ENCODE peak calls at places on chromosomes 1 and 21, in five cellular contexts. One of them, this sample, is unnamed.

GRCh38 chr1:22662986-22663408 is 10.0 kb downstream of the C1QB start:
- DNase-seq in tibial nerve: no peak
- DNase-seq in PC-9: no peak
- DNase-seq in PC-3: no peak
- DNase-seq in RWPE2: no peak
- DNase-seq in this sample: no peak

GRCh38 chr1:145845144-145845513 is 301 bp upstream of the NUDT17 start:
- DNase-seq in tibial nerve: no peak
- DNase-seq in PC-9: no peak
- DNase-seq in PC-3: no peak
- DNase-seq in RWPE2: no peak
- DNase-seq in this sample: no peak

GRCh38 chr1:22789356-22789994 is 78.8 kb downstream of the EPHB2 start:
- DNase-seq in tibial nerve: no peak
- DNase-seq in PC-9: peak
- DNase-seq in PC-3: no peak
- DNase-seq in RWPE2: no peak
- DNase-seq in this sample: no peak

GRCh38 chr1:44038876-44039657 is 7.8 kb upstream of the SLC6A9 start:
- DNase-seq in tibial nerve: no peak
- DNase-seq in PC-9: no peak
- DNase-seq in PC-3: peak
- DNase-seq in RWPE2: no peak
- DNase-seq in this sample: no peak

GRCh38 chr21:34974162-34974981 is 74.7 kb downstream of the RUNX1 start:
- DNase-seq in tibial nerve: no peak
- DNase-seq in PC-9: no peak
- DNase-seq in PC-3: no peak
- DNase-seq in RWPE2: no peak
- DNase-seq in this sample: no peak

GRCh38 chr1:158146165-158146564 is 34.5 kb upstream of the CD1D start:
- DNase-seq in tibial nerve: no peak
- DNase-seq in PC-9: no peak
- DNase-seq in PC-3: peak
- DNase-seq in RWPE2: peak
- DNase-seq in this sample: no peak

GRCh38 chr1:228021526-228022030 is 14.8 kb downstream of the WNT3A start:
- DNase-seq in tibial nerve: no peak
- DNase-seq in PC-9: no peak
- DNase-seq in PC-3: no peak
- DNase-seq in RWPE2: peak
- DNase-seq in this sample: no peak

GRCh38 chr1:175191654-175192053 is 922 bp downstream of the KIAA0040 start:
- DNase-seq in tibial nerve: peak
- DNase-seq in PC-9: no peak
- DNase-seq in PC-3: no peak
- DNase-seq in RWPE2: no peak
- DNase-seq in this sample: no peak

GRCh38 chr1:17485280-17485679 is 45.8 kb upstream of the RCC2 start:
- DNase-seq in tibial nerve: no peak
- DNase-seq in PC-9: no peak
- DNase-seq in PC-3: peak
- DNase-seq in RWPE2: no peak
- DNase-seq in this sample: no peak

GRCh38 chr1:157496121-157496526 is 56.2 kb downstream of the FCRL5 start:
- DNase-seq in tibial nerve: peak
- DNase-seq in PC-9: peak
- DNase-seq in PC-3: peak
- DNase-seq in RWPE2: no peak
- DNase-seq in this sample: no peak

DNA sequence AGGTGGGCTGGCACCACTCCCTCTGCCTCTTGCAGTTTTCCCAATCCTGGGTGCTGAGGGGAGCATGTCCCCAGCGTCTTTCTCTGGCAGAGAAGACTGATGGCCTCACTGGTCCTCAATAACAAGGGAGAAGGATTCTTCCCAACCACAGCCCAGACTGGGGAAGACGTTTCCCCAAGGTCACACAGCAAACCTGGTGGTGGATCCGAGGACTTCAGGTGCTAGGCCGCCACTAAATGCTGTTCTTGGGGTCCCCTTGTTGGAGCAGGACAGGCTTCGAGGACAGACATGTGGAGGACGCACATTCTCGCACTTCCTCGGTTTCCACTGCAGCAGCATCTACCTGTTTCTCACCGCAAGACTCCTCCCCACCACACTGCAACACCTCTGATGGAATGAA is 30.9 kb upstream of the PAX7 start:
- DNase-seq in tibial nerve: no peak
- DNase-seq in PC-9: no peak
- DNase-seq in PC-3: no peak
- DNase-seq in RWPE2: no peak
- DNase-seq in this sample: no peak
- TF ChIP-seq CTCF in tibial nerve: no peak
- TF ChIP-seq CTCF in PC-9: no peak
- TF ChIP-seq CTCF in PC-3: no peak
- TF ChIP-seq CTCF in RWPE2: no peak
- TF ChIP-seq CTCF in this sample: no peak

GRCh38 chr1:12143631-12144155 is 23.1 kb upstream of the TNFRSF1B start:
- DNase-seq in tibial nerve: peak
- DNase-seq in PC-9: peak
- DNase-seq in PC-3: peak
- DNase-seq in RWPE2: peak
- DNase-seq in this sample: peak
- TF ChIP-seq CTCF in tibial nerve: no peak
- TF ChIP-seq CTCF in PC-9: no peak
- TF ChIP-seq CTCF in PC-3: no peak
- TF ChIP-seq CTCF in RWPE2: no peak
- TF ChIP-seq CTCF in this sample: no peak

DNA sequence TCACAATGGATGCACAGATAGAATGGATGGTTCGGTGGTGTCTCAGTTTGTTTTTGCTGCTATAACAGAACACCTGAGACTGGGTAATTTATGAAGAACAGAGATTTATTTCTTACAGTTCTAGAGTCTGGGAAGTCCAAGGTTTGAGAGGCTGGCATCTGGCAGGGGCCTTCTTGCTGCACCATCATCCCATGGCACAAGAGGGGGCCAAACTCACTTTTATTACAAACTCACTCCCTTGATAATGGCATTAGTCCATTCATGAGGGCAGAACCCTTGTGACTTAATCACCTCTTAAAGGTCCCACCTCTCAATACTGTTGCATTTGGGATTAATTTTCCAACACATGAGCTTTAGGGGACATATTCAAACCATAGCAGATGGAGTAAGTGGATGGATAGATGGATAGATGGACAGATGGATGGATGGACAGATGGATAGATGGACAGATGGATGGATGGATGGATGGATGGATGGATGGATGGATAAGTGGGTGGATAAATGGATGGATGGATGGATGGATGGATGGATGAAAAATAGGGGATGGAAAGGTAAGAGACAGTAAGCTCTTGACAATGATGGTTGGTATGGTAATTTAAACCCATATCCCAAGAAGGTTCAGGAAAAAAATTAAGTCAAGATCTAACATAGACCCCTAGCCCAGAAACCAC is 16.5 kb downstream of the CAMK2N1 start:
- DNase-seq in tibial nerve: no peak
- DNase-seq in PC-9: no peak
- DNase-seq in PC-3: no peak
- DNase-seq in RWPE2: no peak
- DNase-seq in this sample: no peak
- TF ChIP-seq CTCF in tibial nerve: no peak
- TF ChIP-seq CTCF in PC-9: no peak
- TF ChIP-seq CTCF in PC-3: no peak
- TF ChIP-seq CTCF in RWPE2: no peak
- TF ChIP-seq CTCF in this sample: no peak

GRCh38 chr1:109980324-109981127 is 4.0 kb upstream of the AHCYL1 start:
- DNase-seq in tibial nerve: no peak
- DNase-seq in PC-9: peak
- DNase-seq in PC-3: peak
- DNase-seq in RWPE2: no peak
- DNase-seq in this sample: no peak
- TF ChIP-seq CTCF in tibial nerve: no peak
- TF ChIP-seq CTCF in PC-9: peak
- TF ChIP-seq CTCF in PC-3: peak
- TF ChIP-seq CTCF in RWPE2: peak
- TF ChIP-seq CTCF in this sample: peak

This sample was measured in psoas muscle.